ENCODE peak calls at places on chromosomes 3 and 15, in eight cellular contexts. D, N, Q, U, B, L, V and S are unnamed samples.

GRCh38 chr3:117748131-117748530 is 1038.6 kb downstream of the TUSC7 start:
- DNase-seq in N (peak), Q (no peak), B (no peak), V (no peak), D (no peak), U (no peak), L (no peak), S (no peak)

GRCh38 chr3:134306334-134306733 is 55.7 kb upstream of the RYK start:
- DNase-seq in N (no peak), L (no peak), B (peak), U (no peak), D (peak), Q (no peak), V (no peak), S (no peak)

GRCh38 chr3:13887746-13888300 is 8.0 kb upstream of the WNT7A start:
- DNase-seq in D (no peak), N (no peak), Q (no peak), U (no peak), L (no peak), V (no peak), B (no peak), S (no peak)

GRCh38 chr15:99731336-99732267 is 1.6 kb downstream of the LYSMD4 start:
- DNase-seq in L (no peak), D (peak), N (no peak), V (no peak), B (no peak), U (no peak), Q (peak), S (no peak)

GRCh38 chr15:31801152-31801551 is 229.2 kb upstream of the CHRNA7 start:
- DNase-seq in D (peak), U (no peak), Q (no peak), N (no peak), B (no peak), V (peak), L (peak), S (no peak)

GRCh38 chr15:47885921-47886320 is 168.6 kb downstream of the SEMA6D start:
- DNase-seq in N (peak), B (no peak), L (no peak), D (no peak), Q (no peak), V (no peak), U (no peak), S (no peak)

GRCh38 chr3:134428396-134428795 is 54.1 kb upstream of the AMOTL2 start:
- DNase-seq in B (no peak), Q (no peak), D (no peak), L (no peak), N (peak), V (no peak), U (no peak), S (no peak)

GRCh38 chr15:98668566-98669308 is 20.4 kb downstream of the IGF1R start:
- DNase-seq in Q (no peak), B (no peak), L (no peak), D (peak), V (no peak), N (peak), U (no peak), S (no peak)

GRCh38 chr3:120450261-120450913 is 405 bp downstream of the FSTL1 start:
- DNase-seq in N (no peak), Q (peak), V (peak), L (peak), B (peak), D (peak), U (peak), S (peak)

GRCh38 chr3:129599073-129599472 is 7.4 kb downstream of the PLXND1 start:
- DNase-seq in U (no peak), Q (no peak), N (no peak), V (no peak), L (no peak), D (no peak), B (no peak), S (no peak)

GRCh38 chr3:44893097-44893496 is 18.7 kb downstream of the TGM4 start:
- DNase-seq in Q (no peak), U (no peak), N (peak), V (no peak), B (no peak), L (no peak), D (no peak), S (no peak)

GRCh38 chr3:34185301-34185700 is 386.9 kb downstream of the PDCD6IP start:
- DNase-seq in B (no peak), L (no peak), Q (no peak), D (no peak), U (no peak), V (no peak), N (no peak), S (no peak)

GRCh38 chr3:20622304-20622703 is 436.3 kb upstream of the SGO1 start:
- DNase-seq in N (peak), D (no peak), Q (no peak), U (no peak), L (no peak), V (no peak), B (no peak), S (no peak)

GRCh38 chr3:80492162-80492561 is 724.4 kb upstream of the ROBO1 start:
- DNase-seq in U (no peak), B (no peak), Q (no peak), V (no peak), L (no peak), D (no peak), N (no peak), S (no peak)

GRCh38 chr15:66481107-66481856 is 16.3 kb downstream of the SNAPC5 start:
- DNase-seq in U (no peak), L (no peak), Q (no peak), B (no peak), V (no peak), D (no peak), N (peak), S (no peak)

GRCh38 chr15:100958326-100959065 is 39.3 kb downstream of the LRRK1 start:
- DNase-seq in U (no peak), L (no peak), Q (no peak), D (no peak), B (no peak), N (peak), V (no peak), S (no peak)

GRCh38 chr3:52077376-52077775 is 21.0 kb upstream of the DUSP7 start:
- DNase-seq in V (no peak), Q (no peak), N (no peak), U (no peak), B (no peak), D (no peak), L (no peak), S (no peak)

GRCh38 chr3:34882764-34883163 is 756.6 kb upstream of the ARPP21 start:
- DNase-seq in B (no peak), L (no peak), Q (no peak), N (no peak), V (no peak), D (no peak), U (no peak), S (no peak)

GRCh38 chr3:119293105-119293683 is 989 bp upstream of the ARHGAP31 start:
- DNase-seq in V (no peak), N (no peak), Q (no peak), L (no peak), U (no peak), B (no peak), D (no peak), S (no peak)

GRCh38 chr15:89457086-89457485 is 39.3 kb downstream of the RHCG start:
- DNase-seq in D (peak), U (no peak), Q (no peak), N (peak), B (no peak), V (no peak), L (no peak), S (no peak)

GRCh38 chr15:74995779-74996765 is 709 bp downstream of the SCAMP5 start:
- DNase-seq in D (peak), N (no peak), U (peak), V (peak), B (no peak), Q (peak), L (no peak), S (peak)

GRCh38 chr3:177770821-177771220 is 573.5 kb upstream of the TBL1XR1 start:
- DNase-seq in D (no peak), V (no peak), U (no peak), Q (no peak), L (no peak), N (peak), B (no peak), S (no peak)

GRCh38 chr3:123326531-123326930 is 122.4 kb downstream of the ADCY5 start:
- DNase-seq in B (no peak), D (no peak), V (no peak), N (no peak), Q (no peak), L (no peak), U (no peak), S (peak)

GRCh38 chr3:152200476-152201422 is 68.0 kb upstream of the MBNL1 start:
- DNase-seq in U (no peak), Q (no peak), L (no peak), V (no peak), B (no peak), D (no peak), N (no peak), S (no peak)
- H3K4me3 ChIP-seq in U (no peak), Q (peak), L (no peak), V (no peak), B (peak), D (no peak), N (no peak), S (no peak)

GRCh38 chr3:141412087-141412935 is 44.0 kb downstream of the ZBTB38 start:
- DNase-seq in Q (peak), U (peak), D (peak), V (peak), N (peak), B (peak), L (peak), S (no peak)
- TF ChIP-seq POLR2A in Q (no peak), U (no peak), D (no peak), V (peak), N (peak), B (peak), L (no peak), S (no peak)

GRCh38 chr3:32817561-32818430 is at the start of gene TRIM71:
- DNase-seq in L (no peak), N (no peak), Q (no peak), B (no peak), U (no peak), D (peak), V (no peak), S (peak)

GRCh38 chr3:32817195-32817560 is 619 bp upstream of the TRIM71 start:
- DNase-seq in V (no peak), U (no peak), Q (no peak), B (no peak), N (no peak), D (no peak), L (no peak), S (no peak)

GRCh38 chr3:32816439-32817194 is 1.2 kb upstream of the TRIM71 start:
- DNase-seq in D (peak), V (no peak), N (no peak), U (no peak), Q (no peak), B (no peak), L (no peak), S (peak)

GRCh38 chr3:32814371-32814770 is 3.4 kb upstream of the TRIM71 start:
- DNase-seq in D (no peak), U (no peak), L (no peak), N (no peak), B (no peak), V (no peak), Q (no peak), S (no peak)

GRCh38 chr3:32815812-32816438 is 1.9 kb upstream of the TRIM71 start:
- DNase-seq in B (no peak), N (no peak), D (no peak), Q (no peak), V (no peak), U (no peak), L (no peak), S (no peak)
- H3K4me3 ChIP-seq in B (no peak), N (no peak), D (peak), Q (peak), V (no peak), U (no peak), L (no peak), S (peak)

DNA sequence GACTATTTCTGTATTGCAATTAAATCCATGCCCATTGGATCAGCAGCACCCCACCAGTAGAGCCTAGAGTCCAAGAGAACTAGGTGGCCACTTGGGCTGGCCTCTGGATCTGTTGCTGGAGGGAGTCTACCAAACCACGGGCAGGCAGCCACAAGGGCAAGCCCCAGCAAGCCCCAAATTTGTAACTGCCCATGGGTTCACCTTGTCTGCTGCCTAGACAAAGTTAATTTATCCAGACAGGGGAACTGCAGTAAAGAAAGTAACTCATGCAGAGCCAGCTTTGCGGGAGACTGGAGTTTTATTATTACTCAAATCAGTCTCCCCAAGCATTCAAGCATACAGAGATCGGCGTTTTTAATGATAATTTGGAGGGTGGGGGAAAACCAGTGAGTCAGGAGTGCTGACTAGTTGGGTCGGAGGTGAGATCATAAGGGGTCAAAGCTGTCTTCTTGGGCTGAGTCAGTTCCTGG is 74.0 kb upstream of the TERB2 start:
- DNase-seq in Q (no peak), V (no peak), D (no peak), U (no peak), B (no peak), N (no peak), L (no peak), S (no peak)
- TF ChIP-seq POLR2A in Q (no peak), V (no peak), D (no peak), U (no peak), B (no peak), N (no peak), L (no peak), S (no peak)

DNA sequence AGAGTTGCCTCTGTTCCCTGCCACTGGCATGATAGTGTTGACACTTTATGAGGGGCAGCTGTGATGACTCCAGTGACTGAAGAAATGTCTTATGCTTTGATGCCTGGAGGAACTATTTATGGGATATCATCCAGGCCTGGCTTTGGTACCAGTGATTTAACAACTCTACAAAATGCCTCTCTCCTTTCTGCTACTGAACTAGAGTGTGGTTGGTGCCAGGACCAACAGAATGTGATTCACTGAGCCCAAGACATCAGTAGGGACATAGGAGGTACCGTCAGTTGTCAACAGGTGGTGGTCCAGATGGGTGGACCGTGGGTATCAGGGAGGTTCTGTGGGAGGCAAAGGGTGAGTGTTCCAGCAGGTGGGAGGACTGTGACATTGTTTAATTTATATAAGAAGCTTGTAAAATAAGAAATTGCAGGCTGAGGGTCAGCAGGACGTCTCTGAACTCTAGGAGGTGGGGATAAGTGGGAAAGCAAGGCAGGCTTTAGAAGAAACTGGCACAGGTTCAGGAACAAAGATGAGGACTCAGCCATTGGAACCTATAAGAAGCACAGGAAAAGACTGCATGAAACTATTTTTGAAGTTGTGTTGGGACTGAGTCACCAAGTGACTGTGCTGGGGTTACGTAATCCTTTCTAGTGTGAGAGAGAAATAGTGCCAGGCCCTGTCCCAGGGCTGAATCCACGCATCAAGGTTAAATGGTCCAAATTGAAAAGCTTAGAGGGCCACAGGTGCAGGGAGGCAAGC is 28.5 kb upstream of the SLC7A14 start:
- DNase-seq in U (no peak), D (no peak), Q (no peak), V (peak), N (peak), L (peak), B (peak), S (no peak)
- H3K4me3 ChIP-seq in U (no peak), D (no peak), Q (no peak), V (no peak), N (no peak), L (no peak), B (no peak), S (no peak)

GRCh38 chr3:146539315-146539714 is 5.1 kb downstream of the PLSCR1 start:
- DNase-seq in N (no peak), L (no peak), V (no peak), U (peak), Q (no peak), B (no peak), D (peak), S (no peak)
- TF ChIP-seq POLR2A in N (no peak), L (no peak), V (no peak), U (no peak), Q (no peak), B (no peak), D (no peak), S (no peak)

GRCh38 chr3:12286927-12287726 is 1.7 kb upstream of the PPARG start:
- DNase-seq in B (peak), Q (peak), U (peak), V (peak), L (peak), D (no peak), N (no peak), S (no peak)
- H3K4me3 ChIP-seq in B (peak), Q (peak), U (peak), V (peak), L (peak), D (peak), N (peak), S (peak)

DNA sequence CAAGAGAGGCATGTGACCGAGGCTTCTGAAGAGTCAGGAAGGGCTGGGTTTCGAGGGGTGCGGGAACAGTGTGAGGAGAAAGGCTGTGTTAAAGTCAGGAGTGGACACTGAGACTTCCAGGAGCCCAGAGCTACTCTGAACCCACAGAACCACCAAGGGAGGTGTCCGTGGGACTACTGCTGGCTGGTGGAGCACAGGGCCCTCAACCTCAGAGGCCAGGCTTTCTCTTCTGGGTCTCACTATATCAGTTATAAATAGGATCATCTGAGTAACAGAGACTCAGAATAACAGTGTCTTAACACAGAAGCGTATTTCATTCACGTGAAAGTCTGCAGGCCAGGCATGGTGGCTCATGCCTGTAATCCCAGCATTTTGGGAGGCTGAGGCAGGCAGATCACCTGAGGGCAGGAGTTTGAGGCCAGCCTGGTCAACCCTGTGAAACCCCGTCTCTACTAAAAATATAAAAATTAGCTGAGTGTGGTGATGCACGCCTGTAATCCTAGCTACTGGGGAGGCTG is 113.6 kb downstream of the TMEM266 start:
- DNase-seq in Q (no peak), B (no peak), D (no peak), U (no peak), V (no peak), L (no peak), N (no peak), S (no peak)
- TF ChIP-seq POLR2A in Q (no peak), B (no peak), D (no peak), U (no peak), V (no peak), L (no peak), N (no peak), S (no peak)

DNA sequence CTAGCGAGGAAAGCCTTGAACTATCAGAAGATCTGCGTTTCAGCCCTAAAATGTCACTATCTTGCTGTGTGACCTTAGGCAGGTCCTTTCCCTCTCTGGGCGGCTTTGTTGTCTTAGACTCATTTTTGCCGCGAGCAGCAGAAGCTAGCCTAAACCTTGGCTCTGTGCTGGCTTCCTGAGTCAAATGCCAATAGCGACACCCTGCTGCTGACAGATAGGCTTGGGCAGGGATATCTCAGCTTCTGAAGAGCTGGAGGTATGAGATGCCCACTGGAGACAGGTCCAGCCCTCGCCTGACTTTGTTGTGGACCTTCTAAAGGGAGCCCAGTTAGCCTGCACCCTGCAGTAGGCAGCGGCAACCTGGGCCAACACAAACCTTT is 1.3 kb downstream of the ADAMTSL3 start:
- DNase-seq in D (no peak), N (no peak), L (no peak), V (no peak), Q (no peak), U (no peak), B (no peak), S (no peak)
- H3K4me3 ChIP-seq in D (peak), N (no peak), L (no peak), V (no peak), Q (peak), U (peak), B (no peak), S (no peak)